ENCODE peak calls at places on chromosome 21, in nine cellular contexts. One of them, this sample, is unnamed.

GRCh38 chr21:45997495-45998275 is 16.1 kb downstream of the COL6A1 start:
- DNase-seq in esophagus muscularis mucosa: no peak
- DNase-seq in CD4-positive, alpha-beta T cell: no peak
- DNase-seq in esophagus squamous epithelium: no peak
- DNase-seq in kidney epithelial cell: no peak
- DNase-seq in coronary artery: peak
- DNase-seq in omental fat pad: no peak
- DNase-seq in psoas muscle: no peak
- DNase-seq in foreskin fibroblast: no peak
- DNase-seq in this sample: no peak

GRCh38 chr21:32131164-32131563 is 147.7 kb downstream of the MIS18A start:
- DNase-seq in coronary artery: no peak
- DNase-seq in foreskin fibroblast: no peak
- DNase-seq in esophagus squamous epithelium: no peak
- DNase-seq in kidney epithelial cell: no peak
- DNase-seq in omental fat pad: no peak
- DNase-seq in esophagus muscularis mucosa: peak
- DNase-seq in psoas muscle: no peak
- DNase-seq in CD4-positive, alpha-beta T cell: no peak
- DNase-seq in this sample: no peak

GRCh38 chr21:45618846-45619485 is 24.6 kb upstream of the PCBP3 start:
- DNase-seq in CD4-positive, alpha-beta T cell: no peak
- DNase-seq in psoas muscle: no peak
- DNase-seq in coronary artery: no peak
- DNase-seq in esophagus muscularis mucosa: no peak
- DNase-seq in foreskin fibroblast: peak
- DNase-seq in omental fat pad: peak
- DNase-seq in kidney epithelial cell: no peak
- DNase-seq in esophagus squamous epithelium: no peak
- DNase-seq in this sample: no peak

GRCh38 chr21:27359141-27359540 is 392.3 kb upstream of the ADAMTS5 start:
- DNase-seq in esophagus muscularis mucosa: no peak
- DNase-seq in foreskin fibroblast: peak
- DNase-seq in esophagus squamous epithelium: no peak
- DNase-seq in omental fat pad: no peak
- DNase-seq in CD4-positive, alpha-beta T cell: no peak
- DNase-seq in psoas muscle: no peak
- DNase-seq in coronary artery: no peak
- DNase-seq in kidney epithelial cell: no peak
- DNase-seq in this sample: no peak

GRCh38 chr21:26116456-26117011 is 54.0 kb downstream of the APP start:
- DNase-seq in kidney epithelial cell: no peak
- DNase-seq in psoas muscle: no peak
- DNase-seq in CD4-positive, alpha-beta T cell: no peak
- DNase-seq in esophagus muscularis mucosa: no peak
- DNase-seq in esophagus squamous epithelium: no peak
- DNase-seq in coronary artery: no peak
- DNase-seq in foreskin fibroblast: peak
- DNase-seq in omental fat pad: no peak
- DNase-seq in this sample: peak

GRCh38 chr21:14864211-14865021 is 200.4 kb downstream of the NRIP1 start:
- DNase-seq in CD4-positive, alpha-beta T cell: peak
- DNase-seq in esophagus muscularis mucosa: no peak
- DNase-seq in esophagus squamous epithelium: no peak
- DNase-seq in omental fat pad: peak
- DNase-seq in foreskin fibroblast: no peak
- DNase-seq in kidney epithelial cell: no peak
- DNase-seq in psoas muscle: peak
- DNase-seq in coronary artery: no peak
- DNase-seq in this sample: peak

GRCh38 chr21:31732538-31732864 is 583 bp upstream of the SCAF4 start:
- DNase-seq in CD4-positive, alpha-beta T cell: no peak
- DNase-seq in esophagus squamous epithelium: no peak
- DNase-seq in psoas muscle: no peak
- DNase-seq in foreskin fibroblast: no peak
- DNase-seq in esophagus muscularis mucosa: no peak
- DNase-seq in kidney epithelial cell: peak
- DNase-seq in omental fat pad: no peak
- DNase-seq in coronary artery: no peak
- DNase-seq in this sample: no peak

GRCh38 chr21:35850029-35850428 is 210.3 kb downstream of the SETD4 start:
- DNase-seq in coronary artery: no peak
- DNase-seq in foreskin fibroblast: peak
- DNase-seq in CD4-positive, alpha-beta T cell: no peak
- DNase-seq in esophagus muscularis mucosa: no peak
- DNase-seq in kidney epithelial cell: no peak
- DNase-seq in esophagus squamous epithelium: no peak
- DNase-seq in psoas muscle: no peak
- DNase-seq in omental fat pad: no peak
- DNase-seq in this sample: no peak

GRCh38 chr21:29184047-29184446 is 53.6 kb downstream of the MAP3K7CL start:
- DNase-seq in coronary artery: no peak
- DNase-seq in esophagus muscularis mucosa: no peak
- DNase-seq in CD4-positive, alpha-beta T cell: no peak
- DNase-seq in foreskin fibroblast: no peak
- DNase-seq in kidney epithelial cell: no peak
- DNase-seq in esophagus squamous epithelium: no peak
- DNase-seq in psoas muscle: no peak
- DNase-seq in omental fat pad: no peak
- DNase-seq in this sample: no peak

GRCh38 chr21:46254208-46254975 is 25.8 kb upstream of the LSS start:
- DNase-seq in esophagus squamous epithelium: no peak
- DNase-seq in omental fat pad: no peak
- DNase-seq in kidney epithelial cell: no peak
- DNase-seq in CD4-positive, alpha-beta T cell: no peak
- DNase-seq in esophagus muscularis mucosa: no peak
- DNase-seq in psoas muscle: no peak
- DNase-seq in foreskin fibroblast: no peak
- DNase-seq in coronary artery: no peak
- DNase-seq in this sample: no peak

GRCh38 chr21:46056450-46056903 is 41.4 kb upstream of the COL6A2 start:
- DNase-seq in esophagus squamous epithelium: no peak
- DNase-seq in psoas muscle: peak
- DNase-seq in foreskin fibroblast: peak
- DNase-seq in coronary artery: peak
- DNase-seq in omental fat pad: peak
- DNase-seq in kidney epithelial cell: no peak
- DNase-seq in esophagus muscularis mucosa: peak
- DNase-seq in CD4-positive, alpha-beta T cell: no peak
- DNase-seq in this sample: no peak

GRCh38 chr21:46183910-46184624 is at the start of gene SPATC1L:
- DNase-seq in psoas muscle: peak
- DNase-seq in foreskin fibroblast: peak
- DNase-seq in coronary artery: peak
- DNase-seq in omental fat pad: no peak
- DNase-seq in esophagus muscularis mucosa: peak
- DNase-seq in CD4-positive, alpha-beta T cell: peak
- DNase-seq in esophagus squamous epithelium: no peak
- DNase-seq in kidney epithelial cell: peak
- DNase-seq in this sample: no peak

GRCh38 chr21:45073301-45074047 is 906 bp upstream of the ADARB1 start:
- DNase-seq in coronary artery: peak
- DNase-seq in kidney epithelial cell: no peak
- DNase-seq in psoas muscle: no peak
- DNase-seq in esophagus squamous epithelium: no peak
- DNase-seq in CD4-positive, alpha-beta T cell: no peak
- DNase-seq in omental fat pad: no peak
- DNase-seq in foreskin fibroblast: no peak
- DNase-seq in esophagus muscularis mucosa: no peak
- DNase-seq in this sample: peak

GRCh38 chr21:43611598-43612369 is 47.5 kb downstream of the HSF2BP start:
- DNase-seq in esophagus muscularis mucosa: no peak
- DNase-seq in CD4-positive, alpha-beta T cell: no peak
- DNase-seq in omental fat pad: no peak
- DNase-seq in coronary artery: no peak
- DNase-seq in esophagus squamous epithelium: no peak
- DNase-seq in psoas muscle: peak
- DNase-seq in kidney epithelial cell: no peak
- DNase-seq in foreskin fibroblast: peak
- DNase-seq in this sample: peak

GRCh38 chr21:38567577-38568360 is 69.5 kb upstream of the ERG start:
- DNase-seq in kidney epithelial cell: peak
- DNase-seq in CD4-positive, alpha-beta T cell: no peak
- DNase-seq in psoas muscle: no peak
- DNase-seq in foreskin fibroblast: peak
- DNase-seq in esophagus squamous epithelium: no peak
- DNase-seq in coronary artery: no peak
- DNase-seq in esophagus muscularis mucosa: peak
- DNase-seq in omental fat pad: no peak
- DNase-seq in this sample: no peak

DNA sequence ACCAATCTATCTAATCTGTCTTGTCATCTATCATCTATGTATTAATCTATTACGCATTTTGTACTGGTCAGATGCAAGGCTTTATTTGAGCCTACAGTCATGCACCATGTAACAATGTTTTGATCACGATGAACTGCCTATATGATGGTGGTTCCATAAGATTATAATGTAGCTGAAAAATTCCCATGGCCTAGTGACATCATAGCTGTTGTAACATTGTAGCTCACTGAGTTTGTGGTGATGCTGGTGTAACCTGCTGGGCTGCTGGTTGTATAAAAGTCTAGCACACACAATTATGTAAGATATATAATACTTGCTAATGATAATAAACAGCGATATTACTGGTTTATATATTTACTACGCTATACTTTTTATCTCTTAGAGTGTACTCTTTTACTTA is 64.8 kb upstream of the IGSF5 start:
- DNase-seq in kidney epithelial cell: no peak
- DNase-seq in foreskin fibroblast: no peak
- DNase-seq in esophagus muscularis mucosa: no peak
- DNase-seq in omental fat pad: no peak
- DNase-seq in esophagus squamous epithelium: no peak
- DNase-seq in CD4-positive, alpha-beta T cell: no peak
- DNase-seq in coronary artery: no peak
- DNase-seq in psoas muscle: no peak
- DNase-seq in this sample: no peak
- TF ChIP-seq CTCF in kidney epithelial cell: no peak
- TF ChIP-seq CTCF in foreskin fibroblast: no peak
- TF ChIP-seq CTCF in esophagus muscularis mucosa: no peak
- TF ChIP-seq CTCF in omental fat pad: no peak
- TF ChIP-seq CTCF in esophagus squamous epithelium: no peak
- TF ChIP-seq CTCF in CD4-positive, alpha-beta T cell: no peak
- TF ChIP-seq CTCF in coronary artery: no peak
- TF ChIP-seq CTCF in psoas muscle: no peak
- TF ChIP-seq CTCF in this sample: no peak

DNA sequence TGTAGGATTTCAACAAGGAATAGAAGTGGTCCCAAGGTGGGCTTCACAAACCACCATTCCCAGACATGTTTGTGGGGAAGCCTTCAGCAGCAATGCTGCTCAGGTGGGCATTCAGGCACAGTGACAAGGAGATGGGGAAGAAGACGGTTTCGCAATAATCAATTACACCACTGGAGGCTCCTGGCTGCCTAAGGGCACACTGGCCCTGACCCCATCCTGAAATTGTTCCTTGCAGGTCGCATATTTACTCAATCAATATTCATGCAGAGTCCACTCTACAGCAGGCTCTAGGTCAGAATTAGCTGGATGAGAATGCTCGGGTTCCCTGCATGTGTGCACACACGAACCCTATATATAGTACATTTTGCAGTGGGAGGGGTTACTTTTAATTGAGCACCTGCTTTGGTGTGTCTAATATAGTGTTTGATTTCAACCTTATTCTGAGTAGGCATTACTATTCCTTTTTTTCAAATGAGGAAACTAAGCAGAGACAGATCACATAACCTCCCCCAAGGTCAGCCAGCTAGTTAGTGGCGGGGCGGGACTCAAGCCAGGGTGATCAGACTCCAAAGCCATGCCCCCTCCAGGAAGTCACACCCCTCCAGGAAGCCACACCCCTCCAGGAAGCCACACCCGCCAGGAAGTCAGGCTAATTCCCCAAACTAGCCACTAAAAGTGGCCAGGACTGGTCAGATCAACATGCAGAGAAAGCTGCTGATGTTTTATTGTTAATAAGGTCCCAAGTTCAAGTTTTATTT is 106.5 kb downstream of the HLCS start:
- DNase-seq in esophagus squamous epithelium: no peak
- DNase-seq in foreskin fibroblast: peak
- DNase-seq in coronary artery: no peak
- DNase-seq in kidney epithelial cell: no peak
- DNase-seq in esophagus muscularis mucosa: no peak
- DNase-seq in CD4-positive, alpha-beta T cell: no peak
- DNase-seq in omental fat pad: no peak
- DNase-seq in psoas muscle: peak
- DNase-seq in this sample: peak
- TF ChIP-seq CTCF in esophagus squamous epithelium: no peak
- TF ChIP-seq CTCF in foreskin fibroblast: no peak
- TF ChIP-seq CTCF in coronary artery: no peak
- TF ChIP-seq CTCF in kidney epithelial cell: no peak
- TF ChIP-seq CTCF in esophagus muscularis mucosa: no peak
- TF ChIP-seq CTCF in CD4-positive, alpha-beta T cell: no peak
- TF ChIP-seq CTCF in omental fat pad: no peak
- TF ChIP-seq CTCF in psoas muscle: no peak
- TF ChIP-seq CTCF in this sample: no peak

GRCh38 chr21:41895643-41896493 is 16.7 kb upstream of the PRDM15 start:
- DNase-seq in kidney epithelial cell: no peak
- DNase-seq in esophagus muscularis mucosa: no peak
- DNase-seq in omental fat pad: no peak
- DNase-seq in esophagus squamous epithelium: no peak
- DNase-seq in psoas muscle: no peak
- DNase-seq in foreskin fibroblast: no peak
- DNase-seq in CD4-positive, alpha-beta T cell: peak
- DNase-seq in coronary artery: no peak
- DNase-seq in this sample: no peak
- TF ChIP-seq CTCF in kidney epithelial cell: no peak
- TF ChIP-seq CTCF in esophagus muscularis mucosa: no peak
- TF ChIP-seq CTCF in omental fat pad: no peak
- TF ChIP-seq CTCF in esophagus squamous epithelium: no peak
- TF ChIP-seq CTCF in psoas muscle: no peak
- TF ChIP-seq CTCF in foreskin fibroblast: no peak
- TF ChIP-seq CTCF in CD4-positive, alpha-beta T cell: no peak
- TF ChIP-seq CTCF in coronary artery: no peak
- TF ChIP-seq CTCF in this sample: no peak

GRCh38 chr21:16078382-16078781 is 348.6 kb downstream of the USP25 start:
- DNase-seq in esophagus squamous epithelium: no peak
- DNase-seq in omental fat pad: no peak
- DNase-seq in foreskin fibroblast: no peak
- DNase-seq in CD4-positive, alpha-beta T cell: no peak
- DNase-seq in kidney epithelial cell: no peak
- DNase-seq in coronary artery: no peak
- DNase-seq in psoas muscle: no peak
- DNase-seq in esophagus muscularis mucosa: no peak
- DNase-seq in this sample: no peak
- TF ChIP-seq CTCF in esophagus squamous epithelium: no peak
- TF ChIP-seq CTCF in omental fat pad: no peak
- TF ChIP-seq CTCF in foreskin fibroblast: no peak
- TF ChIP-seq CTCF in CD4-positive, alpha-beta T cell: no peak
- TF ChIP-seq CTCF in kidney epithelial cell: no peak
- TF ChIP-seq CTCF in coronary artery: no peak
- TF ChIP-seq CTCF in psoas muscle: no peak
- TF ChIP-seq CTCF in esophagus muscularis mucosa: no peak
- TF ChIP-seq CTCF in this sample: no peak

DNA sequence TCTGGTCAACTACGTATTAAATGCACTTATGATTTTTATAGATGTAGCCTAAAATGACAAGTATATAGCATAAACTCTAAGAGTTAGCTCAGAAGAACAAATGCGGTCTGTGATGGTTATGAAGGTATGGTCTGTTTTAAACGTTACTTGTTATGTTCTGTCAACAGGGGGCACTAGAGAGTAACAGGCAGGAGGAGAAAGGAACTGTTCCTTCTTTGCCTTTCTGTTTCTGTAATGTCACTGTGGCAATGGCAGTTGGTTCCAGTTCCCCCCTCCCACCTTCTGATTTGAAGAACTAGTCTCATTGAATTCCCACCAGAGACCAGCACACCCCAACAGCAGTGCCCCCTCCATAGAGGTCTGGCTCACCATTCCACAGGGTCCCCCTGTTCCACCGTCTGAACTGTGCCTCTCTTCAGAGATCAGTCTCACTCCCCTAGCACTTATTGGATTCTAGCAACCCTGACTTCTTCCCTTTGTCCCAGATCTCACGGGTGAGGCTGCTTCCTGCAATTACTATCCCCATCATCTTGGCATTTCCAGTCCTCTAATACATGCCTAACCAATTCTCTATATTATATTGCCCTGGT is 14.0 kb downstream of the KRTAP24-1 start:
- DNase-seq in coronary artery: no peak
- DNase-seq in psoas muscle: no peak
- DNase-seq in foreskin fibroblast: no peak
- DNase-seq in esophagus squamous epithelium: no peak
- DNase-seq in CD4-positive, alpha-beta T cell: no peak
- DNase-seq in esophagus muscularis mucosa: no peak
- DNase-seq in omental fat pad: no peak
- DNase-seq in kidney epithelial cell: no peak
- DNase-seq in this sample: no peak
- TF ChIP-seq CTCF in coronary artery: no peak
- TF ChIP-seq CTCF in psoas muscle: no peak
- TF ChIP-seq CTCF in foreskin fibroblast: peak
- TF ChIP-seq CTCF in esophagus squamous epithelium: no peak
- TF ChIP-seq CTCF in CD4-positive, alpha-beta T cell: no peak
- TF ChIP-seq CTCF in esophagus muscularis mucosa: no peak
- TF ChIP-seq CTCF in omental fat pad: no peak
- TF ChIP-seq CTCF in kidney epithelial cell: no peak
- TF ChIP-seq CTCF in this sample: no peak

This sample was measured in Calu3.